ENCODE peak calls at places on chromosome 1, in nine cellular contexts. One of them, this sample, is unnamed. For H3K36me3 and H3K4me1, the result is how much of the 10 kb centered on the place peaks cover.

GRCh38 chr1:245131026-245131393 is 23.8 kb upstream of the KIF26B start:
- DNase-seq in esophagus squamous epithelium: no peak
- DNase-seq in iPS DF 6.9: no peak
- DNase-seq in breast epithelium: no peak
- DNase-seq in thoracic aorta: no peak
- DNase-seq in cardiac muscle cell: no peak
- DNase-seq in SJSA1: no peak
- DNase-seq in GM23338: no peak
- DNase-seq in IMR-90: no peak
- DNase-seq in this sample: no peak

GRCh38 chr1:68431076-68431475 is 18.7 kb downstream of the RPE65 start:
- DNase-seq in iPS DF 6.9: no peak
- DNase-seq in thoracic aorta: no peak
- DNase-seq in IMR-90: no peak
- DNase-seq in esophagus squamous epithelium: no peak
- DNase-seq in SJSA1: no peak
- DNase-seq in cardiac muscle cell: no peak
- DNase-seq in GM23338: no peak
- DNase-seq in breast epithelium: no peak
- DNase-seq in this sample: no peak

GRCh38 chr1:186404454-186405051 is 28.9 kb downstream of the ODR4 start:
- DNase-seq in GM23338: peak
- DNase-seq in iPS DF 6.9: no peak
- DNase-seq in cardiac muscle cell: peak
- DNase-seq in IMR-90: peak
- DNase-seq in breast epithelium: no peak
- DNase-seq in esophagus squamous epithelium: no peak
- DNase-seq in thoracic aorta: no peak
- DNase-seq in SJSA1: no peak
- DNase-seq in this sample: no peak

GRCh38 chr1:37323486-37324377 is 150.6 kb upstream of the ZC3H12A start:
- DNase-seq in iPS DF 6.9: peak
- DNase-seq in IMR-90: peak
- DNase-seq in SJSA1: no peak
- DNase-seq in breast epithelium: no peak
- DNase-seq in cardiac muscle cell: peak
- DNase-seq in thoracic aorta: no peak
- DNase-seq in esophagus squamous epithelium: no peak
- DNase-seq in GM23338: peak
- DNase-seq in this sample: no peak

GRCh38 chr1:9942399-9942938 is 722 bp downstream of the LZIC start:
- DNase-seq in iPS DF 6.9: peak
- DNase-seq in esophagus squamous epithelium: no peak
- DNase-seq in thoracic aorta: no peak
- DNase-seq in breast epithelium: no peak
- DNase-seq in IMR-90: peak
- DNase-seq in SJSA1: peak
- DNase-seq in cardiac muscle cell: peak
- DNase-seq in GM23338: peak
- DNase-seq in this sample: no peak

GRCh38 chr1:14281412-14281811 is 317.1 kb upstream of the KAZN start:
- DNase-seq in SJSA1: no peak
- DNase-seq in breast epithelium: no peak
- DNase-seq in iPS DF 6.9: no peak
- DNase-seq in cardiac muscle cell: peak
- DNase-seq in esophagus squamous epithelium: no peak
- DNase-seq in GM23338: no peak
- DNase-seq in IMR-90: no peak
- DNase-seq in thoracic aorta: no peak
- DNase-seq in this sample: no peak

GRCh38 chr1:109241344-109241743 is 8.0 kb upstream of the CELSR2 start:
- DNase-seq in iPS DF 6.9: no peak
- DNase-seq in SJSA1: no peak
- DNase-seq in cardiac muscle cell: peak
- DNase-seq in thoracic aorta: no peak
- DNase-seq in GM23338: peak
- DNase-seq in esophagus squamous epithelium: no peak
- DNase-seq in IMR-90: no peak
- DNase-seq in breast epithelium: no peak
- DNase-seq in this sample: no peak

GRCh38 chr1:82534996-82535395 is 734.3 kb downstream of the ADGRL2 start:
- DNase-seq in IMR-90: no peak
- DNase-seq in GM23338: no peak
- DNase-seq in breast epithelium: no peak
- DNase-seq in iPS DF 6.9: no peak
- DNase-seq in thoracic aorta: no peak
- DNase-seq in SJSA1: no peak
- DNase-seq in esophagus squamous epithelium: no peak
- DNase-seq in cardiac muscle cell: no peak
- DNase-seq in this sample: no peak

GRCh38 chr1:160520999-160521398 is 2.1 kb downstream of the SLAMF6 start:
- DNase-seq in esophagus squamous epithelium: no peak
- DNase-seq in cardiac muscle cell: no peak
- DNase-seq in SJSA1: peak
- DNase-seq in IMR-90: no peak
- DNase-seq in thoracic aorta: no peak
- DNase-seq in breast epithelium: no peak
- DNase-seq in iPS DF 6.9: no peak
- DNase-seq in GM23338: no peak
- DNase-seq in this sample: no peak

GRCh38 chr1:234743866-234744581 is 134.0 kb upstream of the IRF2BP2 start:
- DNase-seq in SJSA1: peak
- DNase-seq in cardiac muscle cell: peak
- DNase-seq in thoracic aorta: no peak
- DNase-seq in esophagus squamous epithelium: no peak
- DNase-seq in iPS DF 6.9: no peak
- DNase-seq in GM23338: peak
- DNase-seq in breast epithelium: no peak
- DNase-seq in IMR-90: peak
- DNase-seq in this sample: no peak

GRCh38 chr1:119209943-119210342 is 69.5 kb upstream of the WARS2 start:
- DNase-seq in cardiac muscle cell: no peak
- DNase-seq in thoracic aorta: no peak
- DNase-seq in IMR-90: no peak
- DNase-seq in esophagus squamous epithelium: no peak
- DNase-seq in SJSA1: no peak
- DNase-seq in iPS DF 6.9: no peak
- DNase-seq in breast epithelium: no peak
- DNase-seq in GM23338: no peak
- DNase-seq in this sample: no peak

GRCh38 chr1:219072329-219072728 is 101.3 kb upstream of the LYPLAL1 start:
- DNase-seq in SJSA1: no peak
- DNase-seq in thoracic aorta: no peak
- DNase-seq in breast epithelium: no peak
- DNase-seq in iPS DF 6.9: no peak
- DNase-seq in GM23338: no peak
- DNase-seq in esophagus squamous epithelium: no peak
- DNase-seq in cardiac muscle cell: no peak
- DNase-seq in IMR-90: no peak
- DNase-seq in this sample: no peak
- H3K36me3 ChIP-seq in SJSA1: under half
- H3K36me3 ChIP-seq in thoracic aorta: under half
- H3K36me3 ChIP-seq in breast epithelium: under half
- H3K36me3 ChIP-seq in iPS DF 6.9: under half
- H3K36me3 ChIP-seq in GM23338: under half
- H3K36me3 ChIP-seq in esophagus squamous epithelium: under half
- H3K36me3 ChIP-seq in cardiac muscle cell: under half
- H3K36me3 ChIP-seq in IMR-90: under half
- H3K36me3 ChIP-seq in this sample: under half

GRCh38 chr1:232921416-232921815 is 29.0 kb upstream of the NTPCR start:
- DNase-seq in IMR-90: no peak
- DNase-seq in GM23338: no peak
- DNase-seq in cardiac muscle cell: peak
- DNase-seq in thoracic aorta: no peak
- DNase-seq in breast epithelium: no peak
- DNase-seq in SJSA1: no peak
- DNase-seq in esophagus squamous epithelium: no peak
- DNase-seq in iPS DF 6.9: no peak
- DNase-seq in this sample: no peak

GRCh38 chr1:232927722-232928505 is 22.5 kb upstream of the NTPCR start:
- DNase-seq in cardiac muscle cell: no peak
- DNase-seq in esophagus squamous epithelium: no peak
- DNase-seq in iPS DF 6.9: no peak
- DNase-seq in GM23338: no peak
- DNase-seq in IMR-90: no peak
- DNase-seq in thoracic aorta: no peak
- DNase-seq in SJSA1: no peak
- DNase-seq in breast epithelium: no peak
- DNase-seq in this sample: no peak

GRCh38 chr1:232925421-232926202 is 24.8 kb upstream of the NTPCR start:
- DNase-seq in IMR-90: no peak
- DNase-seq in breast epithelium: no peak
- DNase-seq in GM23338: no peak
- DNase-seq in cardiac muscle cell: no peak
- DNase-seq in esophagus squamous epithelium: no peak
- DNase-seq in SJSA1: no peak
- DNase-seq in thoracic aorta: no peak
- DNase-seq in iPS DF 6.9: no peak
- DNase-seq in this sample: no peak

GRCh38 chr1:232922475-232922874 is 27.9 kb upstream of the NTPCR start:
- DNase-seq in cardiac muscle cell: peak
- DNase-seq in GM23338: no peak
- DNase-seq in SJSA1: no peak
- DNase-seq in breast epithelium: no peak
- DNase-seq in iPS DF 6.9: no peak
- DNase-seq in IMR-90: peak
- DNase-seq in esophagus squamous epithelium: no peak
- DNase-seq in thoracic aorta: no peak
- DNase-seq in this sample: no peak

DNA sequence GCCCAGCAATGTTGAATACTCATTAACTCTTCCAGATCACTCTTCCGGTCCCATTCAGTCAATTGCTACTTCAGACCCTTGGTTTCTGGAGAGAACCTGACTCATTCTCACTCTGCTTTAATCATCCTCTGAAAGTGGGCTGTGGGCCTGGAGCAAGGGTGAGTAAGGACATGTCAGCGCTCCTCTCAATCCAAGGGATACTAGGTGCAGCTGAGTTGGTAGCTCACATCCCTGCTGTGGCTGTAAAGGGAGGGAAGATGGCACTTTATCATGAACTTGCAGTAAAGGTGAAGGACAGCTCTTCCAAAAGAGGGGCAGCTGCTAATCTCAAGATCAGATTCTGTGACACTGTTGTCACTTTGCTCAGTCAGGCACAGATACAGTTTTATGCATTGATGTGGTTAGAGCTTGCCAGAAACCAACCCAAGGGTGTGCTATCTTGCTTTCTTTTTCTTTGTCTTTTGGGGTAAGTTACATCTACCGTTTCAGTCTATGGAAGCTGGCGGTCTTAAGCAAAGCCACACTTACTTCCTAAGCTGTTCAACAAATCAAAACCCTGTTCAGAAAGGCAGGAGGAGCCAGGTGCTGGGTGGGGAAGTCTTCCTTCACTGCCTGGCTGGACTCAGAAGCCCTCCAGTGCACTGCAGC is 26.5 kb upstream of the NTPCR start:
- DNase-seq in cardiac muscle cell: no peak
- DNase-seq in breast epithelium: no peak
- DNase-seq in GM23338: no peak
- DNase-seq in SJSA1: no peak
- DNase-seq in thoracic aorta: no peak
- DNase-seq in IMR-90: peak
- DNase-seq in iPS DF 6.9: no peak
- DNase-seq in esophagus squamous epithelium: no peak
- DNase-seq in this sample: no peak
- H3K4me1 ChIP-seq in cardiac muscle cell: under half
- H3K4me1 ChIP-seq in breast epithelium: under half
- H3K4me1 ChIP-seq in GM23338: under half
- H3K4me1 ChIP-seq in SJSA1: under half
- H3K4me1 ChIP-seq in thoracic aorta: under half
- H3K4me1 ChIP-seq in IMR-90: under half
- H3K4me1 ChIP-seq in iPS DF 6.9: under half
- H3K4me1 ChIP-seq in esophagus squamous epithelium: under half
- H3K4me1 ChIP-seq in this sample: under half

DNA sequence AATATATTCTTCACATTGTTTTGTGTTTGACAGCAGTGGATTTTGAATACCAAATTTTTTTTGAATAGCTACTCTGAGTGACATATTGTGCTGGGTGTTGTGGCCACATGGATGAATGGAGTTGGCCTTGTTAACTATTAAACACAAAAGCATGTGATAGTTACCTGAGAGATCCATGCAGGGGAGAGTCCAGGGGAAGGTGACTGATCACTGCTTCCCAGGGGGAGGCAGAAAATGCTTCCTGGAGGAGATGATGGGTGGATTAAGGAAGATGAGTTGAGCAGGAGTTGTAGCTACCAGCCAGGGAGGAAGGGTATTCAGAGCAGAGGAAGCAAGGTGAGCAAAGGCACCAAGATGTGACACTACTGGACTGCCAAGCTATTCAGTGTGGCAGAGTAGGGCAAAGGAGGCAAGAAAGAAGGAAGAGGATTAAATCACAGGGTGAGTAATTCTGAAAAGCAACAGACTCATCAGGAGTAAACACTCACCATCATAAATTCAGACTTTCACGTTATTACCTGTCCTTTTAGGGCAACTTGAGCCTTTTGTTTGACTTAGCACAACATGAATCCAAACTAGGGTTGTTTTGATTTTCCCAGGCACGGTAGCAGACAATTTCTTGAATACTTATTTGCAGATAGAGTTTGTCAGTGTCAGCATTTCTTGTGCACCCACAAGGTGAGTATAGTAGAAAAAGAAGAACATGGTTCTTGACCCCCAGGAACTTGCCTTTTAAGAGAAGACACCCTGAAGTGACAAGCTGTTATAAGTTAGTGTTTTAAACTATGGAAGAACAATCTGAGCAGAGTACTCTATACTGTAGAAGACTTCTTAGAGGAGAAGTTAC is 4.2 kb downstream of the CD46 start:
- DNase-seq in cardiac muscle cell: no peak
- DNase-seq in esophagus squamous epithelium: no peak
- DNase-seq in breast epithelium: no peak
- DNase-seq in GM23338: no peak
- DNase-seq in SJSA1: no peak
- DNase-seq in IMR-90: no peak
- DNase-seq in iPS DF 6.9: no peak
- DNase-seq in thoracic aorta: no peak
- DNase-seq in this sample: no peak
- H3K36me3 ChIP-seq in cardiac muscle cell: under half
- H3K36me3 ChIP-seq in esophagus squamous epithelium: under half
- H3K36me3 ChIP-seq in breast epithelium: under half
- H3K36me3 ChIP-seq in GM23338: under half
- H3K36me3 ChIP-seq in SJSA1: under half
- H3K36me3 ChIP-seq in IMR-90: under half
- H3K36me3 ChIP-seq in iPS DF 6.9: under half
- H3K36me3 ChIP-seq in thoracic aorta: under half
- H3K36me3 ChIP-seq in this sample: under half

DNA sequence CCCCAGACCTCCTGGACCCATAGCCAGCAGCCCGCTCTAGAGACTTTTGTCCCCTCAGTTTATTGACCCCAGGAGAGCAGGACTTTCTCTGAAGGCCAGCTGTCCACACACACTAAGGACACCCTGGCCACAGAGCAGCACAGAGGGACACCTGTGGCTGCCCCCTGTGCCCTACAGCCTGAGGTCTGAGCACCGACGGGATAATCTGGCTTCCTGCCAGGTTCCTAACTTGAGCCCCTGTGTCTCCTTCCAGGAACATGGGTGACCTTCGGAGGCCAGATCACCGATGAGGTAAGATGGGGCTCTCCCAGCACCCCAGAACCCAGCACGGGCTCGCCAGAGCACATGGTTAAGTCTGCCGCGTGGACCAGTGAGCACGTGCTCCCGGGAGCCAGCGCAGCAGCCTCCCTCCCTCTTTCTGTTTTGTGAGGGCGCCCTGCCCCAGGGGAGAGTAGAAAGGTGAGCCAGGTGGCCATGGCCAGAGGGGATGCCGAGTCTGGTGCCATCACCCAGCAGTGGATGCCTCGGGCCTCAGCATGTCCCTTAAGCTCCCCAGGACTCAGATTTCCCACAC is 27.9 kb downstream of the KCNAB2 start:
- DNase-seq in esophagus squamous epithelium: no peak
- DNase-seq in breast epithelium: no peak
- DNase-seq in SJSA1: no peak
- DNase-seq in iPS DF 6.9: no peak
- DNase-seq in IMR-90: no peak
- DNase-seq in GM23338: no peak
- DNase-seq in thoracic aorta: no peak
- DNase-seq in cardiac muscle cell: no peak
- DNase-seq in this sample: no peak
- H3K4me1 ChIP-seq in esophagus squamous epithelium: under half
- H3K4me1 ChIP-seq in breast epithelium: under half
- H3K4me1 ChIP-seq in SJSA1: under half
- H3K4me1 ChIP-seq in iPS DF 6.9: under half
- H3K4me1 ChIP-seq in IMR-90: under half
- H3K4me1 ChIP-seq in GM23338: under half
- H3K4me1 ChIP-seq in thoracic aorta: under half
- H3K4me1 ChIP-seq in cardiac muscle cell: under half
- H3K4me1 ChIP-seq in this sample: under half